ENCODE peak calls at places on chromosomes 12 and 14, in nine cellular contexts. One of them, this sample, is unnamed.

GRCh38 chr12:63045020-63045860 is 105.8 kb downstream of the AVPR1A start:
- DNase-seq in HTR-8/SVneo: peak; percentile 49
- DNase-seq in heart left ventricle: no peak
- DNase-seq in M059J: peak; percentile 89
- DNase-seq in stimulated activated naive CD8-positive, alpha-beta T cell treated with anti-CD3 and anti-CD28 coated beads, Interleukin-15, Interleukin-2, amounts not matched to agents 100 U/mL and 50 U/mL, for 24 hours: no peak
- DNase-seq in fibroblast of pulmonary artery: peak; percentile 65
- DNase-seq in activated T-cell treated with anti-CD3 and anti-CD28 coated beads, Interleukin-2, amount 50 U/mL, for 1 hour: no peak
- DNase-seq in stimulated activated CD4-positive, alpha-beta T cell treated with anti-CD3 and anti-CD28 coated beads, Interleukin-1b, Interleukin-23, amount 100 ng/mL, for 1 hour: no peak
- DNase-seq in H7: no peak
- DNase-seq in this sample: peak; percentile 73

GRCh38 chr14:33693237-33693636 is 257.6 kb downstream of the EGLN3 start:
- DNase-seq in M059J: peak; percentile 94
- DNase-seq in fibroblast of pulmonary artery: no peak
- DNase-seq in HTR-8/SVneo: no peak
- DNase-seq in H7: no peak
- DNase-seq in stimulated activated CD4-positive, alpha-beta T cell treated with anti-CD3 and anti-CD28 coated beads, Interleukin-1b, Interleukin-23, amount 100 ng/mL, for 1 hour: no peak
- DNase-seq in heart left ventricle: no peak
- DNase-seq in stimulated activated naive CD8-positive, alpha-beta T cell treated with anti-CD3 and anti-CD28 coated beads, Interleukin-15, Interleukin-2, amounts not matched to agents 100 U/mL and 50 U/mL, for 24 hours: no peak
- DNase-seq in activated T-cell treated with anti-CD3 and anti-CD28 coated beads, Interleukin-2, amount 50 U/mL, for 1 hour: no peak
- DNase-seq in this sample: no peak

GRCh38 chr14:93263416-93263815 is 56.4 kb downstream of the UBR7 start:
- DNase-seq in HTR-8/SVneo: no peak
- DNase-seq in stimulated activated naive CD8-positive, alpha-beta T cell treated with anti-CD3 and anti-CD28 coated beads, Interleukin-15, Interleukin-2, amounts not matched to agents 100 U/mL and 50 U/mL, for 24 hours: no peak
- DNase-seq in H7: no peak
- DNase-seq in activated T-cell treated with anti-CD3 and anti-CD28 coated beads, Interleukin-2, amount 50 U/mL, for 1 hour: no peak
- DNase-seq in fibroblast of pulmonary artery: peak; percentile 5
- DNase-seq in heart left ventricle: no peak
- DNase-seq in M059J: no peak
- DNase-seq in stimulated activated CD4-positive, alpha-beta T cell treated with anti-CD3 and anti-CD28 coated beads, Interleukin-1b, Interleukin-23, amount 100 ng/mL, for 1 hour: no peak
- DNase-seq in this sample: no peak

GRCh38 chr12:87575906-87576305 is 453.3 kb downstream of the C12orf50 start:
- DNase-seq in stimulated activated CD4-positive, alpha-beta T cell treated with anti-CD3 and anti-CD28 coated beads, Interleukin-1b, Interleukin-23, amount 100 ng/mL, for 1 hour: no peak
- DNase-seq in stimulated activated naive CD8-positive, alpha-beta T cell treated with anti-CD3 and anti-CD28 coated beads, Interleukin-15, Interleukin-2, amounts not matched to agents 100 U/mL and 50 U/mL, for 24 hours: no peak
- DNase-seq in H7: no peak
- DNase-seq in M059J: no peak
- DNase-seq in HTR-8/SVneo: no peak
- DNase-seq in fibroblast of pulmonary artery: no peak
- DNase-seq in activated T-cell treated with anti-CD3 and anti-CD28 coated beads, Interleukin-2, amount 50 U/mL, for 1 hour: no peak
- DNase-seq in heart left ventricle: no peak
- DNase-seq in this sample: no peak

GRCh38 chr14:47917344-47917954 is 242.0 kb upstream of the MDGA2 start:
- DNase-seq in activated T-cell treated with anti-CD3 and anti-CD28 coated beads, Interleukin-2, amount 50 U/mL, for 1 hour: no peak
- DNase-seq in stimulated activated CD4-positive, alpha-beta T cell treated with anti-CD3 and anti-CD28 coated beads, Interleukin-1b, Interleukin-23, amount 100 ng/mL, for 1 hour: no peak
- DNase-seq in fibroblast of pulmonary artery: peak; percentile 21
- DNase-seq in H7: peak; percentile 25
- DNase-seq in HTR-8/SVneo: peak; percentile 14
- DNase-seq in M059J: peak; percentile 34
- DNase-seq in stimulated activated naive CD8-positive, alpha-beta T cell treated with anti-CD3 and anti-CD28 coated beads, Interleukin-15, Interleukin-2, amounts not matched to agents 100 U/mL and 50 U/mL, for 24 hours: no peak
- DNase-seq in heart left ventricle: no peak
- DNase-seq in this sample: peak; percentile 30

GRCh38 chr12:43988838-43989560 is 153.1 kb downstream of the TMEM117 start:
- DNase-seq in M059J: peak; percentile 42
- DNase-seq in fibroblast of pulmonary artery: no peak
- DNase-seq in stimulated activated naive CD8-positive, alpha-beta T cell treated with anti-CD3 and anti-CD28 coated beads, Interleukin-15, Interleukin-2, amounts not matched to agents 100 U/mL and 50 U/mL, for 24 hours: no peak
- DNase-seq in activated T-cell treated with anti-CD3 and anti-CD28 coated beads, Interleukin-2, amount 50 U/mL, for 1 hour: no peak
- DNase-seq in stimulated activated CD4-positive, alpha-beta T cell treated with anti-CD3 and anti-CD28 coated beads, Interleukin-1b, Interleukin-23, amount 100 ng/mL, for 1 hour: no peak
- DNase-seq in heart left ventricle: no peak
- DNase-seq in HTR-8/SVneo: no peak
- DNase-seq in H7: no peak
- DNase-seq in this sample: no peak

GRCh38 chr14:61258985-61259384 is 22.2 kb downstream of the TMEM30B start:
- DNase-seq in fibroblast of pulmonary artery: peak; percentile 30
- DNase-seq in stimulated activated naive CD8-positive, alpha-beta T cell treated with anti-CD3 and anti-CD28 coated beads, Interleukin-15, Interleukin-2, amounts not matched to agents 100 U/mL and 50 U/mL, for 24 hours: no peak
- DNase-seq in activated T-cell treated with anti-CD3 and anti-CD28 coated beads, Interleukin-2, amount 50 U/mL, for 1 hour: no peak
- DNase-seq in HTR-8/SVneo: peak; percentile 66
- DNase-seq in stimulated activated CD4-positive, alpha-beta T cell treated with anti-CD3 and anti-CD28 coated beads, Interleukin-1b, Interleukin-23, amount 100 ng/mL, for 1 hour: no peak
- DNase-seq in H7: no peak
- DNase-seq in M059J: peak; percentile 71
- DNase-seq in heart left ventricle: no peak
- DNase-seq in this sample: no peak

GRCh38 chr12:27449011-27449410 is 2.5 kb downstream of the SMCO2 start:
- DNase-seq in stimulated activated naive CD8-positive, alpha-beta T cell treated with anti-CD3 and anti-CD28 coated beads, Interleukin-15, Interleukin-2, amounts not matched to agents 100 U/mL and 50 U/mL, for 24 hours: no peak
- DNase-seq in H7: no peak
- DNase-seq in fibroblast of pulmonary artery: no peak
- DNase-seq in heart left ventricle: no peak
- DNase-seq in HTR-8/SVneo: no peak
- DNase-seq in activated T-cell treated with anti-CD3 and anti-CD28 coated beads, Interleukin-2, amount 50 U/mL, for 1 hour: no peak
- DNase-seq in M059J: no peak
- DNase-seq in stimulated activated CD4-positive, alpha-beta T cell treated with anti-CD3 and anti-CD28 coated beads, Interleukin-1b, Interleukin-23, amount 100 ng/mL, for 1 hour: no peak
- DNase-seq in this sample: no peak

GRCh38 chr12:128994869-128995268 is 141.6 kb downstream of the GLT1D1 start:
- DNase-seq in M059J: no peak
- DNase-seq in stimulated activated naive CD8-positive, alpha-beta T cell treated with anti-CD3 and anti-CD28 coated beads, Interleukin-15, Interleukin-2, amounts not matched to agents 100 U/mL and 50 U/mL, for 24 hours: no peak
- DNase-seq in HTR-8/SVneo: no peak
- DNase-seq in fibroblast of pulmonary artery: no peak
- DNase-seq in activated T-cell treated with anti-CD3 and anti-CD28 coated beads, Interleukin-2, amount 50 U/mL, for 1 hour: no peak
- DNase-seq in stimulated activated CD4-positive, alpha-beta T cell treated with anti-CD3 and anti-CD28 coated beads, Interleukin-1b, Interleukin-23, amount 100 ng/mL, for 1 hour: no peak
- DNase-seq in heart left ventricle: no peak
- DNase-seq in H7: no peak
- DNase-seq in this sample: no peak

GRCh38 chr12:123062682-123063426 is 82.4 kb downstream of the ARL6IP4 start:
- DNase-seq in fibroblast of pulmonary artery: peak; percentile 52
- DNase-seq in stimulated activated CD4-positive, alpha-beta T cell treated with anti-CD3 and anti-CD28 coated beads, Interleukin-1b, Interleukin-23, amount 100 ng/mL, for 1 hour: no peak
- DNase-seq in heart left ventricle: peak; percentile 81
- DNase-seq in M059J: peak; percentile 95
- DNase-seq in H7: no peak
- DNase-seq in HTR-8/SVneo: peak; percentile 58
- DNase-seq in activated T-cell treated with anti-CD3 and anti-CD28 coated beads, Interleukin-2, amount 50 U/mL, for 1 hour: no peak
- DNase-seq in stimulated activated naive CD8-positive, alpha-beta T cell treated with anti-CD3 and anti-CD28 coated beads, Interleukin-15, Interleukin-2, amounts not matched to agents 100 U/mL and 50 U/mL, for 24 hours: no peak
- DNase-seq in this sample: peak; percentile 64

GRCh38 chr14:101540481-101540880 is 20.8 kb upstream of the DIO3 start:
- DNase-seq in H7: no peak
- DNase-seq in HTR-8/SVneo: no peak
- DNase-seq in stimulated activated CD4-positive, alpha-beta T cell treated with anti-CD3 and anti-CD28 coated beads, Interleukin-1b, Interleukin-23, amount 100 ng/mL, for 1 hour: no peak
- DNase-seq in fibroblast of pulmonary artery: no peak
- DNase-seq in stimulated activated naive CD8-positive, alpha-beta T cell treated with anti-CD3 and anti-CD28 coated beads, Interleukin-15, Interleukin-2, amounts not matched to agents 100 U/mL and 50 U/mL, for 24 hours: no peak
- DNase-seq in heart left ventricle: no peak
- DNase-seq in M059J: no peak
- DNase-seq in activated T-cell treated with anti-CD3 and anti-CD28 coated beads, Interleukin-2, amount 50 U/mL, for 1 hour: no peak
- DNase-seq in this sample: no peak

GRCh38 chr12:15827136-15827535 is 37.9 kb upstream of the EPS8 start:
- DNase-seq in heart left ventricle: no peak
- DNase-seq in fibroblast of pulmonary artery: no peak
- DNase-seq in stimulated activated CD4-positive, alpha-beta T cell treated with anti-CD3 and anti-CD28 coated beads, Interleukin-1b, Interleukin-23, amount 100 ng/mL, for 1 hour: no peak
- DNase-seq in HTR-8/SVneo: no peak
- DNase-seq in stimulated activated naive CD8-positive, alpha-beta T cell treated with anti-CD3 and anti-CD28 coated beads, Interleukin-15, Interleukin-2, amounts not matched to agents 100 U/mL and 50 U/mL, for 24 hours: no peak
- DNase-seq in M059J: no peak
- DNase-seq in activated T-cell treated with anti-CD3 and anti-CD28 coated beads, Interleukin-2, amount 50 U/mL, for 1 hour: no peak
- DNase-seq in H7: no peak
- DNase-seq in this sample: no peak

GRCh38 chr12:55926738-55927587 is 731 bp downstream of the PYM1 start:
- DNase-seq in heart left ventricle: peak; percentile 89
- DNase-seq in stimulated activated CD4-positive, alpha-beta T cell treated with anti-CD3 and anti-CD28 coated beads, Interleukin-1b, Interleukin-23, amount 100 ng/mL, for 1 hour: peak; percentile 74
- DNase-seq in H7: peak; percentile 95
- DNase-seq in HTR-8/SVneo: peak; percentile 93
- DNase-seq in fibroblast of pulmonary artery: peak; percentile 92
- DNase-seq in stimulated activated naive CD8-positive, alpha-beta T cell treated with anti-CD3 and anti-CD28 coated beads, Interleukin-15, Interleukin-2, amounts not matched to agents 100 U/mL and 50 U/mL, for 24 hours: peak; percentile 97
- DNase-seq in activated T-cell treated with anti-CD3 and anti-CD28 coated beads, Interleukin-2, amount 50 U/mL, for 1 hour: peak; percentile 90
- DNase-seq in M059J: peak; percentile 92
- DNase-seq in this sample: peak; percentile 91

GRCh38 chr12:116233669-116234068 is 43.8 kb downstream of the MED13L start:
- DNase-seq in heart left ventricle: no peak
- DNase-seq in H7: no peak
- DNase-seq in M059J: peak; percentile 27
- DNase-seq in stimulated activated naive CD8-positive, alpha-beta T cell treated with anti-CD3 and anti-CD28 coated beads, Interleukin-15, Interleukin-2, amounts not matched to agents 100 U/mL and 50 U/mL, for 24 hours: no peak
- DNase-seq in HTR-8/SVneo: no peak
- DNase-seq in activated T-cell treated with anti-CD3 and anti-CD28 coated beads, Interleukin-2, amount 50 U/mL, for 1 hour: no peak
- DNase-seq in fibroblast of pulmonary artery: no peak
- DNase-seq in stimulated activated CD4-positive, alpha-beta T cell treated with anti-CD3 and anti-CD28 coated beads, Interleukin-1b, Interleukin-23, amount 100 ng/mL, for 1 hour: no peak
- DNase-seq in this sample: no peak

GRCh38 chr12:109232731-109233130 is 76.4 kb downstream of the FOXN4 start:
- DNase-seq in stimulated activated CD4-positive, alpha-beta T cell treated with anti-CD3 and anti-CD28 coated beads, Interleukin-1b, Interleukin-23, amount 100 ng/mL, for 1 hour: no peak
- DNase-seq in HTR-8/SVneo: no peak
- DNase-seq in M059J: no peak
- DNase-seq in heart left ventricle: no peak
- DNase-seq in fibroblast of pulmonary artery: no peak
- DNase-seq in H7: no peak
- DNase-seq in activated T-cell treated with anti-CD3 and anti-CD28 coated beads, Interleukin-2, amount 50 U/mL, for 1 hour: no peak
- DNase-seq in stimulated activated naive CD8-positive, alpha-beta T cell treated with anti-CD3 and anti-CD28 coated beads, Interleukin-15, Interleukin-2, amounts not matched to agents 100 U/mL and 50 U/mL, for 24 hours: no peak
- DNase-seq in this sample: no peak

GRCh38 chr12:54004841-54005530 is 3.8 kb upstream of the HOXC8 start:
- DNase-seq in HTR-8/SVneo: no peak
- DNase-seq in H7: peak; percentile 70
- DNase-seq in activated T-cell treated with anti-CD3 and anti-CD28 coated beads, Interleukin-2, amount 50 U/mL, for 1 hour: no peak
- DNase-seq in stimulated activated CD4-positive, alpha-beta T cell treated with anti-CD3 and anti-CD28 coated beads, Interleukin-1b, Interleukin-23, amount 100 ng/mL, for 1 hour: no peak
- DNase-seq in heart left ventricle: no peak
- DNase-seq in M059J: no peak
- DNase-seq in stimulated activated naive CD8-positive, alpha-beta T cell treated with anti-CD3 and anti-CD28 coated beads, Interleukin-15, Interleukin-2, amounts not matched to agents 100 U/mL and 50 U/mL, for 24 hours: no peak
- DNase-seq in fibroblast of pulmonary artery: no peak
- DNase-seq in this sample: peak; percentile 60

GRCh38 chr12:123101467-123102004 is 49.4 kb downstream of the PITPNM2 start:
- DNase-seq in H7: no peak
- DNase-seq in stimulated activated CD4-positive, alpha-beta T cell treated with anti-CD3 and anti-CD28 coated beads, Interleukin-1b, Interleukin-23, amount 100 ng/mL, for 1 hour: no peak
- DNase-seq in M059J: no peak
- DNase-seq in heart left ventricle: no peak
- DNase-seq in stimulated activated naive CD8-positive, alpha-beta T cell treated with anti-CD3 and anti-CD28 coated beads, Interleukin-15, Interleukin-2, amounts not matched to agents 100 U/mL and 50 U/mL, for 24 hours: no peak
- DNase-seq in HTR-8/SVneo: no peak
- DNase-seq in fibroblast of pulmonary artery: no peak
- DNase-seq in activated T-cell treated with anti-CD3 and anti-CD28 coated beads, Interleukin-2, amount 50 U/mL, for 1 hour: no peak
- DNase-seq in this sample: no peak

GRCh38 chr14:104820669-104821228 is 19.8 kb downstream of the ZBTB42 start:
- DNase-seq in fibroblast of pulmonary artery: peak; percentile 73
- DNase-seq in HTR-8/SVneo: peak; percentile 53
- DNase-seq in activated T-cell treated with anti-CD3 and anti-CD28 coated beads, Interleukin-2, amount 50 U/mL, for 1 hour: no peak
- DNase-seq in M059J: no peak
- DNase-seq in H7: peak; percentile 92
- DNase-seq in stimulated activated naive CD8-positive, alpha-beta T cell treated with anti-CD3 and anti-CD28 coated beads, Interleukin-15, Interleukin-2, amounts not matched to agents 100 U/mL and 50 U/mL, for 24 hours: no peak
- DNase-seq in stimulated activated CD4-positive, alpha-beta T cell treated with anti-CD3 and anti-CD28 coated beads, Interleukin-1b, Interleukin-23, amount 100 ng/mL, for 1 hour: no peak
- DNase-seq in heart left ventricle: peak; percentile 70
- DNase-seq in this sample: peak; percentile 71

GRCh38 chr14:100065161-100065871 is at the start of gene EVL:
- DNase-seq in stimulated activated CD4-positive, alpha-beta T cell treated with anti-CD3 and anti-CD28 coated beads, Interleukin-1b, Interleukin-23, amount 100 ng/mL, for 1 hour: peak; percentile 68
- DNase-seq in activated T-cell treated with anti-CD3 and anti-CD28 coated beads, Interleukin-2, amount 50 U/mL, for 1 hour: peak; percentile 76
- DNase-seq in heart left ventricle: peak; percentile 59
- DNase-seq in HTR-8/SVneo: no peak
- DNase-seq in stimulated activated naive CD8-positive, alpha-beta T cell treated with anti-CD3 and anti-CD28 coated beads, Interleukin-15, Interleukin-2, amounts not matched to agents 100 U/mL and 50 U/mL, for 24 hours: peak; percentile 89
- DNase-seq in H7: no peak
- DNase-seq in M059J: no peak
- DNase-seq in fibroblast of pulmonary artery: no peak
- DNase-seq in this sample: no peak

GRCh38 chr12:23049180-23049579 is 424.2 kb downstream of the ETNK1 start:
- DNase-seq in HTR-8/SVneo: no peak
- DNase-seq in stimulated activated CD4-positive, alpha-beta T cell treated with anti-CD3 and anti-CD28 coated beads, Interleukin-1b, Interleukin-23, amount 100 ng/mL, for 1 hour: no peak
- DNase-seq in activated T-cell treated with anti-CD3 and anti-CD28 coated beads, Interleukin-2, amount 50 U/mL, for 1 hour: no peak
- DNase-seq in H7: no peak
- DNase-seq in fibroblast of pulmonary artery: peak; percentile 2
- DNase-seq in stimulated activated naive CD8-positive, alpha-beta T cell treated with anti-CD3 and anti-CD28 coated beads, Interleukin-15, Interleukin-2, amounts not matched to agents 100 U/mL and 50 U/mL, for 24 hours: no peak
- DNase-seq in heart left ventricle: no peak
- DNase-seq in M059J: peak; percentile 15
- DNase-seq in this sample: peak; percentile 13

GRCh38 chr12:40953076-40953475 is 235.0 kb upstream of the PDZRN4 start:
- DNase-seq in stimulated activated naive CD8-positive, alpha-beta T cell treated with anti-CD3 and anti-CD28 coated beads, Interleukin-15, Interleukin-2, amounts not matched to agents 100 U/mL and 50 U/mL, for 24 hours: no peak
- DNase-seq in heart left ventricle: no peak
- DNase-seq in fibroblast of pulmonary artery: no peak
- DNase-seq in M059J: peak; percentile 1
- DNase-seq in H7: no peak
- DNase-seq in stimulated activated CD4-positive, alpha-beta T cell treated with anti-CD3 and anti-CD28 coated beads, Interleukin-1b, Interleukin-23, amount 100 ng/mL, for 1 hour: no peak
- DNase-seq in activated T-cell treated with anti-CD3 and anti-CD28 coated beads, Interleukin-2, amount 50 U/mL, for 1 hour: no peak
- DNase-seq in HTR-8/SVneo: no peak
- DNase-seq in this sample: no peak

This sample was measured in foreskin melanocyte.